ENCODE peak calls at places on chromosomes 11 and 22, in four cellular contexts. One of them, this sample, is unnamed.

GRCh38 chr11:11243790-11244469 is 109.1 kb downstream of the CSNK2A3 start:
- DNase-seq in dorsolateral prefrontal cortex: no peak
- DNase-seq in left lung: peak; percentile 39
- DNase-seq in ovary: peak; percentile 25
- DNase-seq in this sample: peak; percentile 52

GRCh38 chr11:130124096-130124495 is 35.5 kb upstream of the ST14 start:
- DNase-seq in ovary: peak; percentile 38
- DNase-seq in dorsolateral prefrontal cortex: no peak
- DNase-seq in left lung: peak; percentile 90
- DNase-seq in this sample: peak; percentile 62

GRCh38 chr11:16338397-16338796 is 17.9 kb downstream of the SOX6 start:
- DNase-seq in ovary: no peak
- DNase-seq in left lung: no peak
- DNase-seq in dorsolateral prefrontal cortex: no peak
- DNase-seq in this sample: no peak

GRCh38 chr11:12110714-12111481 is 508 bp downstream of the MICAL2 start:
- DNase-seq in left lung: no peak
- DNase-seq in ovary: peak; percentile 47
- DNase-seq in dorsolateral prefrontal cortex: no peak
- DNase-seq in this sample: peak; percentile 57

GRCh38 chr11:131910491-131911387 is 540.3 kb downstream of the NTM start:
- DNase-seq in left lung: no peak
- DNase-seq in ovary: no peak
- DNase-seq in dorsolateral prefrontal cortex: peak; percentile 62
- DNase-seq in this sample: no peak

GRCh38 chr11:61294717-61295595 is at the start of gene VWCE:
- DNase-seq in dorsolateral prefrontal cortex: peak; percentile 77
- DNase-seq in ovary: peak; percentile 74
- DNase-seq in left lung: peak; percentile 55
- DNase-seq in this sample: peak; percentile 64

GRCh38 chr11:77287615-77288273 is 13.7 kb downstream of the GDPD4 start:
- DNase-seq in ovary: no peak
- DNase-seq in dorsolateral prefrontal cortex: no peak
- DNase-seq in left lung: no peak
- DNase-seq in this sample: no peak

GRCh38 chr11:105244157-105244820 is 104.7 kb upstream of the CARD18 start:
- DNase-seq in ovary: no peak
- DNase-seq in left lung: no peak
- DNase-seq in dorsolateral prefrontal cortex: no peak
- DNase-seq in this sample: no peak

GRCh38 chr22:50563410-50564160 is 866 bp upstream of the SYCE3 start:
- DNase-seq in left lung: no peak
- DNase-seq in ovary: no peak
- DNase-seq in dorsolateral prefrontal cortex: peak; percentile 48
- DNase-seq in this sample: no peak

GRCh38 chr11:35317253-35317652 is 102.1 kb downstream of the SLC1A2 start:
- DNase-seq in left lung: no peak
- DNase-seq in ovary: no peak
- DNase-seq in dorsolateral prefrontal cortex: peak; percentile 64
- DNase-seq in this sample: no peak

GRCh38 chr22:27560781-27561180 is 240.8 kb downstream of the MN1 start:
- DNase-seq in left lung: no peak
- DNase-seq in dorsolateral prefrontal cortex: no peak
- DNase-seq in ovary: no peak
- DNase-seq in this sample: no peak

GRCh38 chr22:21603973-21604372 is 25.8 kb downstream of the YDJC start:
- DNase-seq in dorsolateral prefrontal cortex: no peak
- DNase-seq in ovary: no peak
- DNase-seq in left lung: no peak
- DNase-seq in this sample: no peak

GRCh38 chr22:27292542-27293298 is 508.8 kb downstream of the MN1 start:
- DNase-seq in left lung: no peak
- DNase-seq in ovary: no peak
- DNase-seq in dorsolateral prefrontal cortex: no peak
- DNase-seq in this sample: no peak

GRCh38 chr11:65616575-65617001 is 1.0 kb downstream of the PCNX3 start:
- DNase-seq in left lung: no peak
- DNase-seq in dorsolateral prefrontal cortex: no peak
- DNase-seq in ovary: no peak
- DNase-seq in this sample: no peak

GRCh38 chr11:72834905-72835304 is 20.7 kb downstream of the ATG16L2 start:
- DNase-seq in dorsolateral prefrontal cortex: no peak
- DNase-seq in left lung: no peak
- DNase-seq in ovary: no peak
- DNase-seq in this sample: no peak

GRCh38 chr11:86193297-86194095 is 51.1 kb upstream of the EED start:
- DNase-seq in ovary: peak; percentile 54
- DNase-seq in dorsolateral prefrontal cortex: peak; percentile 25
- DNase-seq in left lung: peak; percentile 64
- DNase-seq in this sample: peak; percentile 52

GRCh38 chr22:24289781-24290181 is 19.1 kb downstream of the SPECC1L start:
- DNase-seq in left lung: no peak
- DNase-seq in ovary: no peak
- DNase-seq in dorsolateral prefrontal cortex: peak; percentile 37
- DNase-seq in this sample: no peak

GRCh38 chr22:24995649-24996180 is 43.2 kb downstream of the KIAA1671 start:
- DNase-seq in left lung: no peak
- DNase-seq in ovary: no peak
- DNase-seq in dorsolateral prefrontal cortex: no peak
- DNase-seq in this sample: no peak

GRCh38 chr22:37328017-37328416 is 45.7 kb downstream of the CYTH4 start:
- DNase-seq in dorsolateral prefrontal cortex: no peak
- DNase-seq in left lung: no peak
- DNase-seq in ovary: no peak
- DNase-seq in this sample: no peak

GRCh38 chr22:43001271-43002197 is 13.4 kb downstream of the PACSIN2 start:
- DNase-seq in ovary: no peak
- DNase-seq in dorsolateral prefrontal cortex: peak; percentile 47
- DNase-seq in left lung: no peak
- DNase-seq in this sample: no peak

GRCh38 chr11:122727101-122727929 is 71.8 kb downstream of the UBASH3B start:
- DNase-seq in dorsolateral prefrontal cortex: no peak
- DNase-seq in left lung: no peak
- DNase-seq in ovary: no peak
- DNase-seq in this sample: peak; percentile 67

GRCh38 chr11:107494036-107494435 is 36.4 kb upstream of the CWF19L2 start:
- DNase-seq in left lung: no peak
- DNase-seq in dorsolateral prefrontal cortex: no peak
- DNase-seq in ovary: no peak
- DNase-seq in this sample: no peak

GRCh38 chr11:59939482-59939881 is 1.2 kb downstream of the OOSP1 start:
- DNase-seq in left lung: no peak
- DNase-seq in dorsolateral prefrontal cortex: no peak
- DNase-seq in ovary: no peak
- DNase-seq in this sample: no peak

GRCh38 chr11:71211631-71212030 is 40.7 kb downstream of the SHANK2 start:
- DNase-seq in ovary: no peak
- DNase-seq in dorsolateral prefrontal cortex: no peak
- DNase-seq in left lung: no peak
- DNase-seq in this sample: no peak

GRCh38 chr22:36835903-36836302 is 19.1 kb upstream of the PVALB start:
- DNase-seq in dorsolateral prefrontal cortex: no peak
- DNase-seq in left lung: no peak
- DNase-seq in ovary: no peak
- DNase-seq in this sample: no peak

GRCh38 chr11:9971894-9972293 is 308.0 kb downstream of the SWAP70 start:
- DNase-seq in dorsolateral prefrontal cortex: no peak
- DNase-seq in left lung: no peak
- DNase-seq in ovary: no peak
- DNase-seq in this sample: no peak

GRCh38 chr11:1571760-1572199 is 291 bp downstream of the DUSP8 start:
- DNase-seq in dorsolateral prefrontal cortex: no peak
- DNase-seq in left lung: no peak
- DNase-seq in ovary: no peak
- DNase-seq in this sample: no peak

GRCh38 chr11:113248702-113249490 is 65.5 kb upstream of the TTC12 start:
- DNase-seq in dorsolateral prefrontal cortex: no peak
- DNase-seq in ovary: no peak
- DNase-seq in left lung: no peak
- DNase-seq in this sample: no peak

GRCh38 chr11:7469351-7469865 is 15.9 kb upstream of the OLFML1 start:
- DNase-seq in left lung: no peak
- DNase-seq in dorsolateral prefrontal cortex: no peak
- DNase-seq in ovary: no peak
- DNase-seq in this sample: no peak

GRCh38 chr22:36049678-36049997 is 21.0 kb upstream of the RBFOX2 start:
- DNase-seq in ovary: no peak
- DNase-seq in left lung: no peak
- DNase-seq in dorsolateral prefrontal cortex: no peak
- DNase-seq in this sample: no peak

GRCh38 chr22:47423861-47424820 is 661.7 kb downstream of the TBC1D22A start:
- DNase-seq in left lung: no peak
- DNase-seq in dorsolateral prefrontal cortex: no peak
- DNase-seq in ovary: no peak
- DNase-seq in this sample: no peak

GRCh38 chr11:65553301-65554001 is 4.7 kb downstream of the LTBP3 start:
- DNase-seq in ovary: no peak
- DNase-seq in left lung: no peak
- DNase-seq in dorsolateral prefrontal cortex: no peak
- DNase-seq in this sample: peak; percentile 84

GRCh38 chr11:59283825-59284772 is 71.4 kb upstream of the MPEG1 start:
- DNase-seq in left lung: no peak
- DNase-seq in ovary: peak; percentile 57
- DNase-seq in dorsolateral prefrontal cortex: no peak
- DNase-seq in this sample: no peak

GRCh38 chr11:119885861-119886567 is 157.0 kb upstream of the NECTIN1 start:
- DNase-seq in dorsolateral prefrontal cortex: no peak
- DNase-seq in ovary: no peak
- DNase-seq in left lung: no peak
- DNase-seq in this sample: no peak

GRCh38 chr11:111729441-111729840 is 36.7 kb downstream of the PPP2R1B start:
- DNase-seq in dorsolateral prefrontal cortex: no peak
- DNase-seq in ovary: no peak
- DNase-seq in left lung: no peak
- DNase-seq in this sample: no peak

DNA sequence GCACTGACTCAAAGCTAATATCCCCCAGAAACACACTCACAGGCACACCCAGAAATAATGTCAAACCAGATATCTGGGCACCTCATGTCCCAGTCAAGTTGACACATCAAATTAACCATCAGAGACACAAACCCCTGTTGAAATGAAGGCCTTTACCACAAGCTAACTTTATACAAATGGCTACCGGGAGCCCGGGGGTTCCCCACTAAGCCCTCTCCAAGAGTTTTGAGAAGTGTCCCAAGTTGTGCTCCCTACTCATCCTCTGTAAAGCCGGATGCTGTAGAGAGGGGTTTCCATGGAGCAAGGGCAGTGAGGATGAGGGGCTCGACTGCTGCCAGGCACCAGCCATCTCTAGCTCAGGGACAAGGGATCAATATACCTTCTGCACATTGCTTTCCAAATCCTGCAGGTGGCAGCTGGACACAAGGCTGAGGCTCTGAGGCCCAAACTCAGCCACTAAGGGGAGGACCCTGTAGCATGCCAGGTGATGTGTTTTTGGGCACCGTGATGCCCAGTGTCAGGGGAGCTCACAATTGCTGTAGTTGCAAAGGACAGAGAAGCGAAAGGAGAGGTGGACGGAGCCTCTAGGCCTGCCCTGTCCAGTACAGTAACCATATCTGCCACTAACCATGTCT is 145.7 kb downstream of the TTC17 start:
- DNase-seq in dorsolateral prefrontal cortex: peak; percentile 11
- DNase-seq in ovary: peak; percentile 57
- DNase-seq in left lung: no peak
- DNase-seq in this sample: no peak
- TF ChIP-seq CTCF in dorsolateral prefrontal cortex: no peak
- TF ChIP-seq CTCF in ovary: peak; percentile 62
- TF ChIP-seq CTCF in left lung: no peak
- TF ChIP-seq CTCF in this sample: peak; percentile 67

GRCh38 chr11:69135420-69136363 is 20.0 kb upstream of the SMIM38 start:
- DNase-seq in ovary: no peak
- DNase-seq in left lung: peak; percentile 19
- DNase-seq in dorsolateral prefrontal cortex: no peak
- DNase-seq in this sample: no peak

GRCh38 chr11:69136471-69136870 is 19.3 kb upstream of the SMIM38 start:
- DNase-seq in ovary: no peak
- DNase-seq in left lung: peak; percentile 13
- DNase-seq in dorsolateral prefrontal cortex: no peak
- DNase-seq in this sample: no peak

GRCh38 chr11:69137148-69137844 is 18.4 kb upstream of the SMIM38 start:
- DNase-seq in dorsolateral prefrontal cortex: no peak
- DNase-seq in left lung: peak; percentile 25
- DNase-seq in ovary: no peak
- DNase-seq in this sample: no peak

GRCh38 chr11:69133251-69133650 is 22.5 kb upstream of the SMIM38 start:
- DNase-seq in ovary: no peak
- DNase-seq in dorsolateral prefrontal cortex: no peak
- DNase-seq in left lung: no peak
- DNase-seq in this sample: no peak

DNA sequence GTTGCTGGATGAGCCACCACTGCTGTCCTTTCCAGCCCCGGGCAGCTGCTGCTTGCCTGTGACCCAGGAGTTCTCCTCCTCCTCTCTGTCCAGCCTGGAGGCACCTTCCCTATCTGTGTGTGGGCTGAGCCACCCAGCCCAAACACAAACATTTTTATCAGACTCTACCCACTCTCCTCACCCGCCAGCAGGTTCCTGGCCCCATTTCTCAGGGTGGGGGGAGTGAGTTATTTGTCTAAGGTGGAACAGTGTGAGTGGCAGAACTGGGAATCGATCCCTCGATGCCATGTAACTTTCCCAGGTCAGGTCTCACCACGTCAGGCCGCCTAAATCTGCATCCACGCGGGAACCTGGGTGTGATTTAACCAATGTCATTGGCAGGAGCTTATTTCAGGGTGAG is 20.8 kb upstream of the SMIM38 start:
- DNase-seq in dorsolateral prefrontal cortex: no peak
- DNase-seq in ovary: no peak
- DNase-seq in left lung: peak; percentile 19
- DNase-seq in this sample: peak; percentile 14
- H3K4me3 ChIP-seq in dorsolateral prefrontal cortex: no peak overlapping the region
- H3K4me3 ChIP-seq in ovary: no peak overlapping the region
- H3K4me3 ChIP-seq in left lung: no peak overlapping the region
- H3K4me3 ChIP-seq in this sample: no peak overlapping the region

DNA sequence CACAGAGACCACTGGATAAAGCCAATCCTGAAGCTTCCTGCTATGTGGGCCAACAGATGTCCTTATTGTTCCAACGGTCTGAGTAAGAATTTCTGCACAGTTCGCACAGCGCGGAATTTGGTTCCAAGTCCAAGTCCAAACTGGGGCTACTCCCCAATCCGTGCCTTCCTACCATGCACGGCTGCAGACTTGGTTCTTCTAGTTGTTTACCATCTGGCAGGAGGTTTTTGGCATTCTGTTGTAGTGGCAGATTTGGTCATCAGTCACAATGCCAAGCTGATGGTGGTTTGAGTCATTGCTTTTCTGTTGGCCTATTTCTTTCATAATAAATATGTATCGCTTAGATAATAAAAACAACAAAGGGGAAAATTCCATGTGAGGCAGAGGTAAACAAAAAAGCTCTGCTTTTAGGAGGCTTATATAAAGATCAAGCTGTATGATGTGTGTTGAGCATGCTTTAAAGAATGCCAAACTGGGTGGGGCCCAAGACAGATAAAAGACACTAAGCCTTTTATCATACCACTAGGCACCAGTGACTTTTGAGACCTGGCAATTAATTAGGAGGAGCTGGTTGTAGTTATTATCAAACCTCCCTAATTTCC is 52.5 kb upstream of the SYN3 start:
- DNase-seq in left lung: no peak
- DNase-seq in dorsolateral prefrontal cortex: peak; percentile 41
- DNase-seq in ovary: no peak
- DNase-seq in this sample: no peak
- H3K27me3 ChIP-seq in left lung: peaks cover 5% of the 10 kb centered on the region
- H3K27me3 ChIP-seq in dorsolateral prefrontal cortex: no peaks in the 10 kb centered on the region
- H3K27me3 ChIP-seq in ovary: no peaks in the 10 kb centered on the region
- H3K27me3 ChIP-seq in this sample: no peaks in the 10 kb centered on the region

GRCh38 chr11:74877132-74877531 is 71.8 kb downstream of the XRRA1 start:
- DNase-seq in dorsolateral prefrontal cortex: no peak
- DNase-seq in ovary: no peak
- DNase-seq in left lung: no peak
- DNase-seq in this sample: no peak
- TF ChIP-seq CTCF in dorsolateral prefrontal cortex: peak; percentile 28
- TF ChIP-seq CTCF in ovary: no peak
- TF ChIP-seq CTCF in left lung: peak; percentile 35
- TF ChIP-seq CTCF in this sample: no peak

This sample was measured in Peyer's patch.